ENCODE peak calls at places on chromosomes 7 and 10, in five cellular contexts. G is tibial artery, H is heart right ventricle, C is transverse colon, U is right cardiac atrium. B is an unnamed sample. For H3K4me1, the result is how much of the 10 kb centered on the place peaks cover.

GRCh38 chr7:112970771-112971170 is 115.9 kb downstream of the GPR85 start:
- DNase-seq in U (no peak), G (no peak), H (no peak), C (no peak), B (no peak)

GRCh38 chr10:70578371-70578947 is 24.1 kb downstream of the PRF1 start:
- DNase-seq in U (peak), C (peak), H (no peak), G (no peak), B (peak)

GRCh38 chr7:111678986-111679385 is 116.7 kb upstream of the IMMP2L start:
- DNase-seq in H (no peak), U (no peak), G (no peak), C (no peak), B (no peak)

GRCh38 chr10:35607475-35608316 is 2.6 kb downstream of the GJD4 start:
- DNase-seq in H (no peak), C (no peak), U (peak), G (no peak), B (no peak)

GRCh38 chr10:68333905-68334431 is 1.2 kb upstream of the PBLD start:
- DNase-seq in G (no peak), C (no peak), H (no peak), U (no peak), B (no peak)

GRCh38 chr7:68381731-68382130 is 1216.5 kb upstream of the AUTS2 start:
- DNase-seq in G (no peak), C (no peak), U (no peak), H (no peak), B (no peak)

GRCh38 chr7:133391220-133391619 is 138.3 kb downstream of the EXOC4 start:
- DNase-seq in H (no peak), U (no peak), C (no peak), G (no peak), B (no peak)

GRCh38 chr10:71852335-71852937 is 1.4 kb upstream of the PSAP start:
- DNase-seq in H (peak), G (peak), C (peak), U (peak), B (no peak)

GRCh38 chr7:150586068-150586777 is 19.0 kb downstream of the GIMAP4 start:
- DNase-seq in C (no peak), G (no peak), H (no peak), U (no peak), B (peak)

GRCh38 chr10:120823251-120823650 is 27.9 kb upstream of the WDR11 start:
- DNase-seq in H (no peak), C (no peak), U (no peak), G (no peak), B (no peak)

GRCh38 chr7:25894002-25894901 is 257.7 kb upstream of the NFE2L3 start:
- DNase-seq in U (no peak), C (peak), G (no peak), H (no peak), B (peak)

GRCh38 chr10:46547881-46548780 is 8.3 kb downstream of the GPRIN2 start:
- DNase-seq in U (peak), G (no peak), H (peak), C (peak), B (peak)

DNA sequence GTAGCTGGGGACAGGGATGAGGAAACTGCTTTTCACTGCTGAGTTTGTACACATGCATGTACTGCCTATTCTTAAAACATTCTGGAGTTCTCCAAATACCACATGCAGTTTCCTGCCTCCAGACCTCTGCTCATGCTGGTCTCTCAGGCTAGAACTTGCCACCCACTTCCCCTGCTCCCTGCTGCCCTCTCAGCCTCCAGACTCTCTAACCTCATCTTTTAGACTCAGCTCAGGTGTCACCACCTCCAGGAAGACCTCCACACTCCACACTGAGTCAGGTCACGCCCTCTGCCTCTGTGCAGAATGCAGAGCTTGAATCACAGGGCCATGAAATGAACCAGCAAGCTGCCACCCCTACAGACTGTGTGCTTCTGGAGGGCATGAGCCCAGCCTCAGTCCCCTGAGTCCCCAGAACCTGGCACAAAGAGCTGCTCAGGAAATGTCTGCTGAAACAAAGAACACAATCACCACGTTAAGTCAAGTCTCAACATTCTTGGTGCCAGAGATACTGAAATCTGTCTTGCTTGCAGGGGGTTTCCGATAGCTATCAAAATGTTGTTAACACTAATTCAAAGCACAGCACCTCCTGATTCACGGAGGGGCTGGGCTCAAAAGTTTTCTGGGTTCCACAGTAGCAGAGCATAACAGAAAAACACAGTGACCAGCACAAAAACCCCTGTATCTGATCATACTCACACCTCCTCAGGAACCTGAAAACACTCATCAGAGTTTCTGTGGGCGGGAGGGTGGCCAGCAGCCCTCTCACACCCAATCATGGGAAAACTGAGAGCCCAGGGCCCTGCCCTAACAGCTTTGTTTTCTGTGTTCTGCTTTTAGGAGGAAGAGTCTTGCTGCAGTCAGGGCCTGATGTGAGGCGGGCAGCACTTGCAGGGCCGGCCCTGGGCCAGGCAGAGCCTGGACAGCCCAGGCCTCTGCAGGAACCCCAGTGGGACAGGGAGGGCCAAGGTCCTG is 21.1 kb downstream of the FAM53B start:
- DNase-seq in G (peak), H (no peak), U (peak), C (peak), B (no peak)
- H3K4me1 ChIP-seq in G (under half), H (half or more), U (under half), C (half or more), B (half or more)

GRCh38 chr7:2521952-2522591 is 2.5 kb downstream of the LFNG start:
- DNase-seq in H (peak), C (peak), U (peak), G (no peak), B (peak)

GRCh38 chr7:2523941-2524807 is 4.6 kb downstream of the LFNG start:
- DNase-seq in U (peak), C (peak), H (peak), G (no peak), B (peak)

GRCh38 chr7:2524808-2525140 is 5.2 kb downstream of the LFNG start:
- DNase-seq in H (no peak), G (no peak), U (peak), C (no peak), B (peak)

GRCh38 chr7:2522780-2523433 is 3.3 kb downstream of the LFNG start:
- DNase-seq in U (no peak), C (peak), H (no peak), G (no peak), B (no peak)

DNA sequence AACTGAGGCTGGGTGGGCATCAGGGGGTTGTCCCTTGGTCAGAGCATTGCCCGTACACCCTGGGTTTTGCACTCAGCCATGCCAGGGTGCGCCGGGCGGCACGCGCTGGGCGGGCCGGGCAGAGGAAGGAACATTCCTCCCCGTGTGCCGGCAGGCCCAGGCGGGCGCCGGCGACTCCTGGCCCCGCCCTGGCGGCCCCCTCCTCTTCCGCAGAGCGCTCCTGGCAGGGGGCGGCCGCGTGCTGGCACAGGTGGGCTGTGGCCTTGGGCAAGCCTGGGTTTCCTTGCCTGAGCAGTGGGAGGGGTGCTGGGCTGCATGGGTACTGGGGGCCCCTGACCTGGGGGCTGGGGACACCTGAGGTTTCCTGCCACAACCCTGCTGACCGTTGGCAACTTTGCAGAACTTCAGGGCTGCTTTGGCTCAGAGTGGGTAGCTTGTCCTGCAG is 3.9 kb downstream of the LFNG start:
- DNase-seq in G (no peak), U (peak), H (no peak), C (peak), B (peak)
- H3K4me1 ChIP-seq in G (under half), U (under half), H (half or more), C (half or more), B (half or more)

GRCh38 chr7:69844264-69844868 is 246.1 kb downstream of the AUTS2 start:
- DNase-seq in G (no peak), U (no peak), C (no peak), H (no peak), B (no peak)
- H3K4me1 ChIP-seq in G (under half), U (under half), C (under half), H (under half), B (under half)

GRCh38 chr10:11020026-11020820 is 2.6 kb downstream of the CELF2 start:
- DNase-seq in H (no peak), U (no peak), G (no peak), C (no peak), B (no peak)
- H3K4me1 ChIP-seq in H (under half), U (under half), G (under half), C (under half), B (under half)

DNA sequence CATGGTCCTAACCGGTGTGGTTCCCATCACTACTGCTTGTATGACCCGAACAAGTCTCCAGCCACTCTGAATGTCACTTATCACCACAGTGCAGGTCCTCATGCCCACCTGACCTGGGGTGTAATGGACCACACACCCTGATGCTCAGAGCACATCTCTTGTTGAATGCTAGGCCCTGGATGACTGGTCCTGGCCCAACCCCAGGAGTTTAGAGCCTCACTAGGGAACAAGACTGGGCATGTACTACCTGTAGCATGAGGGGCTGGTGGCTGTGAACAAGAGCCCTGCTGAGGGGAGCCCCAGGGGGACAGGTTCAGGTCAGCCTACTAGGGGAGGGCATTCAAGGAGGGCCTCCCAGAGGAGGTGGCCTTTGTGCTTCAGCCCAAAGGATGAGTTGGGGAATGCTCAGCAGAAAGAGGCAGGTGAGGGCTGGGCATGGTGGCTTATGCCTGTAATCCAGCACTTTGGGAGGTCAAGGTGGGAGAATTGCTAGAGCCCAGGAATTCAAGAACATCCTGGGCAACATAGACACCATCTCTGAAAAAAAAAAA is 31.2 kb downstream of the ZMIZ1 start:
- DNase-seq in H (no peak), G (no peak), U (no peak), C (no peak), B (no peak)
- H3K4me1 ChIP-seq in H (half or more), G (half or more), U (half or more), C (half or more), B (half or more)

GRCh38 chr7:98285132-98286092 is 3.9 kb downstream of the BRI3 start:
- DNase-seq in U (peak), H (no peak), C (no peak), G (no peak), B (no peak)

GRCh38 chr7:98287486-98287959 is 6.0 kb downstream of the BRI3 start:
- DNase-seq in H (no peak), U (no peak), C (peak), G (no peak), B (peak)

GRCh38 chr7:98286093-98286525 is 4.6 kb downstream of the BRI3 start:
- DNase-seq in G (peak), H (peak), U (peak), C (peak), B (peak)

GRCh38 chr7:98288064-98288823 is 6.8 kb downstream of the BRI3 start:
- DNase-seq in G (no peak), H (no peak), C (no peak), U (no peak), B (peak)

DNA sequence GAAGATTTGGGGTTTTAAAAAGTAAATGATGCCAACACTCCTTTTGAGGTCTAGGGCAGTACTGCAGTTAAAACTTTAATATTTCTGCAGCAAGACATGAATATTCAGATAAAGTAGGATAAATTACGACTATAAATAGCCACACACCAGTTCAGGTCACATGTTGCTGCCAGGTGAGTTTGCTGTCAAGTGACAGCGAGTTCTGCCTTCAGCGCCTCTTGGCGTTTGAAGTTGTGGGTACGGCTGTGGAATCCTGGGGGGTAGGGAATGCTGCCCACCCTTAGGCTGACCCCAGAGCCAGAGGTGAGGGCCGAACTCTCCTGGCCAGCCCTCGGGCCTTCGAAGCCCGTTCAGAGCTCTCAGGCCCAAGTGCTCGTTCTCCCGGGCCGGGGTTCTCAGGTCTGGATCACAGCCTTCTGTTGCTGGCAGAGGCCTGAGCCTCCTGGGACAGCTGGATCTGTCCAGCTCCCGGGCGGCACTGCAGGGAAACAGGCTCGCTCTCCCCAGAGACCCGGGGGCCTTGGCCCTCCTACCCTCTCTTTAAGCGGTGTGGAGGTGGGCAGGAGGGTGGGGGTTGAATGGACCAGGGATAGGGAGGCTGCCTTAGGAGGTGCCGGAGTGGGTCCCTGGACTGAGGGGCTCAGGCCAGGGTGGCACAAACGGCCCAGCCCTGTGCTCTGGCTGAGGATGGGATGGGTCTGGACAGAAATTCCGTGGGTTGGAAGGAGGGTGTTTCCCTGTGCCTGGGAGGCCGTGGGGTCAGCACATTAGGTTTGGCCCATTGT is 5.4 kb downstream of the BRI3 start:
- DNase-seq in G (no peak), C (no peak), H (no peak), U (peak), B (peak)
- H3K4me1 ChIP-seq in G (half or more), C (half or more), H (half or more), U (under half), B (half or more)

DNA sequence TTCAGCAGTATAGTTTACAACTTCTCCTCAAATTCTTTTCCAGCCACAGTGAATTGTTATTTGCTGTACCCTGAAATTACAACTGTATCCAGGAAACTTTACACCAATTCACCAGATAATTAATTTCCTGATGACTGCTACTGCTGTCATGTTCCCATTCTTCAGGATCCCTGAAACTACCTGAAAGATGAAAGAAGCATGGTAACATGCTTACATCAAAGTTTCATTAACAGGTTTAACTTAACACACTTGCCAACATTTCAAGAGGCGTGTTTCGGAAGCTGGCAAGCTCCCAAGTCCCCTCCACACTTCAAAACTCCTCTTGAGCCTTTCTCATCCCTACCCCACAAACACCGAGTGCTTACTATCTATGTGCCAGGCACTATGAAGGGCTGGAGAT is 88.7 kb downstream of the MPP7 start:
- DNase-seq in C (no peak), H (no peak), U (no peak), G (no peak), B (no peak)
- H3K4me1 ChIP-seq in C (under half), H (under half), U (under half), G (under half), B (under half)